ENCODE peak calls at places on chromosomes 5 and 9, in eight cellular contexts. T is endothelial cell of umbilical vein, G is breast epithelium, C is GM23338, L is stomach, A is Panc1, D is sigmoid colon, O is H1. P is an unnamed sample.

GRCh38 chr5:135489466-135490244 is 37.5 kb upstream of the TIFAB start:
- DNase-seq in A (no peak), D (no peak), O (peak), L (no peak), T (no peak), C (peak), G (no peak), P (no peak)

GRCh38 chr5:51378415-51378777 is 4.9 kb upstream of the ISL1 start:
- DNase-seq in T (no peak), A (no peak), G (no peak), C (peak), L (no peak), O (no peak), D (no peak), P (no peak)

GRCh38 chr9:76116913-76117312 is 226.4 kb downstream of the PCSK5 start:
- DNase-seq in L (no peak), G (no peak), D (no peak), C (no peak), A (no peak), T (no peak), O (no peak), P (no peak)

GRCh38 chr5:138752951-138753793 is at the start of gene CTNNA1:
- DNase-seq in C (peak), A (no peak), D (peak), G (peak), O (peak), T (peak), L (peak), P (peak)

GRCh38 chr9:21994526-21994995 is at the start of gene CDKN2B-AS1:
- DNase-seq in C (peak), L (peak), T (peak), A (no peak), G (no peak), D (no peak), O (peak), P (peak)

GRCh38 chr5:1392261-1392660 is 47.4 kb upstream of the CLPTM1L start:
- DNase-seq in D (no peak), O (no peak), G (no peak), L (no peak), T (no peak), A (no peak), C (no peak), P (no peak)

GRCh38 chr5:137753227-137753985 is 757 bp downstream of the HNRNPA0 start:
- DNase-seq in D (peak), T (no peak), A (no peak), G (no peak), C (no peak), O (no peak), L (peak), P (peak)

GRCh38 chr9:26471271-26471670 is 421.3 kb downstream of the CAAP1 start:
- DNase-seq in T (no peak), G (no peak), L (no peak), A (no peak), D (no peak), C (no peak), O (no peak), P (no peak)

GRCh38 chr5:135533346-135533745 is 2.4 kb downstream of the NEUROG1 start:
- DNase-seq in T (no peak), A (no peak), O (no peak), C (no peak), L (no peak), G (no peak), D (no peak), P (no peak)

GRCh38 chr9:32500768-32501167 is 25.2 kb downstream of the RIGI start:
- DNase-seq in T (peak), G (no peak), D (no peak), A (no peak), L (no peak), C (no peak), O (no peak), P (no peak)

GRCh38 chr5:131671409-131671808 is 36.4 kb upstream of the RAPGEF6 start:
- DNase-seq in T (no peak), L (no peak), D (no peak), G (no peak), O (no peak), C (no peak), A (no peak), P (no peak)

DNA sequence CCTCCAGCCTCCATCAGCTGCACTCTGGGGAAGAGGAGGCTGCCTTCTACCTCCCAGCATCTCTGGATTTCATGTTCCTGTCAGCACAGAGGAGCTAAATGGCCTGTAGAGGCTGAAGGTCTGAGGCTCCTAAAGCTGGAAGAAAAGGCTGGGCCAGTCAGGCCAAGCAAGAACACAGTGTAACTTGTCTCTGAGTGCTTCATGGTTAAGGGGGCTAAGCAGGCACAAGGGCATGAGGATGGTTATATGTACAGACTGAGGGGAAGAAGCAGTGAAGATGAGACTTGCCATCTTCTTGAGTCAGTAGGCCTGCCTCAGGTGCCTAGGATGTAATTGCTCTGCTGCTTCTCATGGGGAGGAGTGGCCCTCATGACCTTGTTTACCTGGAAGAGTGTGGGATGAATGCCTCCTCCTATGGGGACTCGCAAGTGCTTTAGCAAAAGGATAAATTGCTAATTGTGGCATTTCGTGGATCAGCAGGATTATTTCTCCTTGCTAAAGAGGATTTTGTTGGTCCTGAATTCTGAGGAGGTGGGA is 8.7 kb upstream of the PSMD5 start:
- DNase-seq in D (no peak), O (no peak), G (no peak), A (no peak), L (no peak), T (no peak), C (no peak), P (no peak)
- H3K27ac ChIP-seq in D (no peak), O (peak), G (no peak), A (no peak), L (no peak), T (no peak), C (peak), P (peak)

DNA sequence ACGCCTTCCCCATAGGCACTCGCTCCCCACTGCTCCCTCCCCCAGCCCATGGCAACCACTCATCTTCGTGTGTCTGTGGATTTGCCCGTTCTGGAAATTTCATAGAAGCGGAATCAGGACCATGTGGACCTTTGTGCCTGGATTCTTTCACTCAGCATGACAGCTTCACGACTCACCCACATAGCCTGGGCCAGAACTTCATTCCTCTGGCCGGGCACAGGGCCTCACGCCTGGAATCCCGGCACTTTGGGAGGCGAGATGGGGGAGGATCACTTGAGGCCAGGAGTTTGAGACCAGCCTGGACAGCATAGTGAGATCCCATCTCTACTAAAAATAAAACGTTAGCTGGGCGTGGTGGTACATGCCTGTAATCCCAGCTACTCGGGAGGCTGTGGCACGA is 12.1 kb upstream of the DIPK1B start:
- DNase-seq in L (no peak), A (no peak), G (no peak), O (no peak), T (no peak), C (no peak), D (no peak), P (no peak)
- H3K4me3 ChIP-seq in L (no peak), A (no peak), G (no peak), O (no peak), T (no peak), C (no peak), D (no peak), P (no peak)

DNA sequence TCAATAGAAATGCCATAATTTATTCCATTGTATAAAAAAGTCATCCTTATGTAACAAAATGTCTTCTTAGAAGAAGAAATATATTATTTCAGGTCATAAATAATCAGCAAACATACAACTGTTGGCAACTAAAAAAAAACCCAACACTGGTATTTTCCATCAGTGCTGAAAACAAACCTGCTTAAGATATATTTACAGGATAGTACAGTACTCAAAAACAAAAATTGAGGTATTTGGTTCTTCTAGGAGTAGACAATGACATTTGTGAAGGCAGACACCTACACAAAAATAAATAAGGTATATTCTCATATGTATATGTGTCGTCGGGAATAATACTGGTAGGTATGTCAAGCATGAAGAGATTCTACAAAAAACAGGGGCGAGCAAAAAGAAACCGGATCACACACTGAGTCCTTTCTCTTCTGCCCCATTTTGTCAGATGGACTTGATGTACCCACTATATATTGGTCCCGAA is 2.9 kb downstream of the DUSP1 start:
- DNase-seq in L (no peak), D (no peak), C (no peak), T (peak), G (no peak), O (no peak), A (no peak), P (no peak)
- TF ChIP-seq POLR2AphosphoS5 in L (no peak), D (no peak), C (no peak), T (no peak), G (no peak), O (no peak), A (no peak), P (no peak)

GRCh38 chr5:154816891-154817492 is 33.4 kb downstream of the FAXDC2 start:
- DNase-seq in D (no peak), L (no peak), T (peak), O (no peak), A (no peak), G (no peak), C (no peak), P (no peak)
- H3K27ac ChIP-seq in D (no peak), L (no peak), T (no peak), O (no peak), A (no peak), G (peak), C (no peak), P (no peak)

GRCh38 chr9:130327781-130328348 is 62.3 kb downstream of the HMCN2 start:
- DNase-seq in A (no peak), C (no peak), D (peak), G (peak), T (no peak), L (no peak), O (no peak), P (no peak)
- H3K4me3 ChIP-seq in A (no peak), C (no peak), D (peak), G (no peak), T (no peak), L (no peak), O (no peak), P (no peak)

GRCh38 chr5:65809817-65810531 is 88.0 kb downstream of the NLN start:
- DNase-seq in O (no peak), A (no peak), T (no peak), C (no peak), D (no peak), L (peak), G (no peak), P (no peak)
- TF ChIP-seq POLR2AphosphoS5 in O (no peak), A (no peak), T (no peak), C (no peak), D (no peak), L (no peak), G (peak), P (no peak)

DNA sequence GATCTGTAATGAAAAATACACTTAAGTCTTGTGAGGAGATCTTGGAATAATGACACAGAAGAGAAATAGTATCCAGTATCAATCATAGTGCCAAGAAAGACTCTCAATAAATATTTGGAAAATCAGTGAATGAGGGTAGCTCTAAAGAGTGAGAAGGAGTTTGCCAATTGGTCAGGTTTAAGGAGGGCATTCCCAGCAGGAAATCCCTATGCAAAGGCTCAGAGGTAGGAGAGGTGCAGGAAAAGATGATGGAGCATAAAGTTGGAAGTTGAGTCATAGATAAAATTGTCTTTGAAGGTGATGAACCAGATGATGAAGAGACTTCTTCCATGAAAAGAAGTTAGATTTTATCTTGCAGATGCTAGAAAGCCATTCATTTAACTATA is 27.8 kb downstream of the TNPO1 start:
- DNase-seq in D (no peak), G (no peak), A (no peak), O (no peak), T (peak), L (no peak), C (no peak), P (no peak)
- H3K27ac ChIP-seq in D (no peak), G (no peak), A (no peak), O (no peak), T (peak), L (no peak), C (no peak), P (no peak)

P was measured in spleen.